ENCODE peak calls at places on chromosomes 5 and 9, in eight cellular contexts. One of them, this sample, is unnamed.
A peak's percentile ranks its signal among the peaks of the same experiment; 100 is the strongest.

GRCh38 chr5:75089137-75089536 is 36.8 kb upstream of the GCNT4 start:
- DNase-seq in hepatocyte: no peak
- DNase-seq in heart right ventricle: no peak
- DNase-seq in neuronal stem cell: no peak
- DNase-seq in CD8-positive, alpha-beta T cell: no peak
- DNase-seq in CD8-positive, alpha-beta memory T cell: no peak
- DNase-seq in gastrocnemius medialis: no peak
- DNase-seq in IMR-90: no peak
- DNase-seq in this sample: no peak

GRCh38 chr9:87592554-87593394 is 95.1 kb downstream of the DAPK1 start:
- DNase-seq in hepatocyte: peak; percentile 52
- DNase-seq in heart right ventricle: peak; percentile 58
- DNase-seq in neuronal stem cell: no peak
- DNase-seq in CD8-positive, alpha-beta T cell: no peak
- DNase-seq in CD8-positive, alpha-beta memory T cell: no peak
- DNase-seq in gastrocnemius medialis: peak; percentile 45
- DNase-seq in IMR-90: peak; percentile 69
- DNase-seq in this sample: peak; percentile 61

GRCh38 chr9:127716412-127716811 is 533 bp downstream of the TTC16 start:
- DNase-seq in hepatocyte: no peak
- DNase-seq in heart right ventricle: no peak
- DNase-seq in neuronal stem cell: no peak
- DNase-seq in CD8-positive, alpha-beta T cell: no peak
- DNase-seq in CD8-positive, alpha-beta memory T cell: no peak
- DNase-seq in gastrocnemius medialis: no peak
- DNase-seq in IMR-90: no peak
- DNase-seq in this sample: no peak

GRCh38 chr9:69421908-69422801 is 97.1 kb downstream of the ENTREP1 start:
- DNase-seq in hepatocyte: peak; percentile 81
- DNase-seq in heart right ventricle: peak; percentile 67
- DNase-seq in neuronal stem cell: peak; percentile 78
- DNase-seq in CD8-positive, alpha-beta T cell: peak; percentile 55
- DNase-seq in CD8-positive, alpha-beta memory T cell: peak; percentile 29
- DNase-seq in gastrocnemius medialis: peak; percentile 47
- DNase-seq in IMR-90: peak; percentile 59
- DNase-seq in this sample: peak; percentile 67

GRCh38 chr9:95494022-95494415 is 22.8 kb downstream of the PTCH1 start:
- DNase-seq in hepatocyte: no peak
- DNase-seq in heart right ventricle: no peak
- DNase-seq in neuronal stem cell: no peak
- DNase-seq in CD8-positive, alpha-beta T cell: peak; percentile 67
- DNase-seq in CD8-positive, alpha-beta memory T cell: peak; percentile 56
- DNase-seq in gastrocnemius medialis: no peak
- DNase-seq in IMR-90: no peak
- DNase-seq in this sample: no peak

GRCh38 chr9:123349691-123350480 is 6.1 kb upstream of the CRB2 start:
- DNase-seq in hepatocyte: peak; percentile 81
- DNase-seq in heart right ventricle: peak; percentile 56
- DNase-seq in neuronal stem cell: peak; percentile 77
- DNase-seq in CD8-positive, alpha-beta T cell: peak; percentile 79
- DNase-seq in CD8-positive, alpha-beta memory T cell: peak; percentile 52
- DNase-seq in gastrocnemius medialis: peak; percentile 27
- DNase-seq in IMR-90: peak; percentile 43
- DNase-seq in this sample: peak; percentile 62

GRCh38 chr5:35826056-35826455 is 30.6 kb upstream of the IL7R start:
- DNase-seq in hepatocyte: no peak
- DNase-seq in heart right ventricle: no peak
- DNase-seq in neuronal stem cell: no peak
- DNase-seq in CD8-positive, alpha-beta T cell: no peak
- DNase-seq in CD8-positive, alpha-beta memory T cell: no peak
- DNase-seq in gastrocnemius medialis: no peak
- DNase-seq in IMR-90: no peak
- DNase-seq in this sample: no peak

GRCh38 chr5:80796861-80797260 is 142.1 kb upstream of the DHFR start:
- DNase-seq in hepatocyte: no peak
- DNase-seq in heart right ventricle: no peak
- DNase-seq in neuronal stem cell: no peak
- DNase-seq in CD8-positive, alpha-beta T cell: no peak
- DNase-seq in CD8-positive, alpha-beta memory T cell: no peak
- DNase-seq in gastrocnemius medialis: no peak
- DNase-seq in IMR-90: no peak
- DNase-seq in this sample: no peak

GRCh38 chr9:33988219-33988890 is 60.3 kb downstream of the UBAP2 start:
- DNase-seq in hepatocyte: no peak
- DNase-seq in heart right ventricle: no peak
- DNase-seq in neuronal stem cell: no peak
- DNase-seq in CD8-positive, alpha-beta T cell: no peak
- DNase-seq in CD8-positive, alpha-beta memory T cell: no peak
- DNase-seq in gastrocnemius medialis: no peak
- DNase-seq in IMR-90: peak; percentile 43
- DNase-seq in this sample: no peak

GRCh38 chr9:13478637-13479036 is 199.1 kb upstream of the MPDZ start:
- DNase-seq in hepatocyte: no peak
- DNase-seq in heart right ventricle: no peak
- DNase-seq in neuronal stem cell: no peak
- DNase-seq in CD8-positive, alpha-beta T cell: no peak
- DNase-seq in CD8-positive, alpha-beta memory T cell: no peak
- DNase-seq in gastrocnemius medialis: no peak
- DNase-seq in IMR-90: no peak
- DNase-seq in this sample: no peak

GRCh38 chr5:97242351-97242750 is 59.3 kb upstream of the RIOK2 start:
- DNase-seq in hepatocyte: no peak
- DNase-seq in heart right ventricle: no peak
- DNase-seq in neuronal stem cell: no peak
- DNase-seq in CD8-positive, alpha-beta T cell: no peak
- DNase-seq in CD8-positive, alpha-beta memory T cell: no peak
- DNase-seq in gastrocnemius medialis: no peak
- DNase-seq in IMR-90: no peak
- DNase-seq in this sample: no peak

GRCh38 chr9:128103589-128103962 is 24.0 kb downstream of the PTGES2 start:
- DNase-seq in hepatocyte: peak; percentile 54
- DNase-seq in heart right ventricle: no peak
- DNase-seq in neuronal stem cell: no peak
- DNase-seq in CD8-positive, alpha-beta T cell: peak; percentile 64
- DNase-seq in CD8-positive, alpha-beta memory T cell: peak; percentile 29
- DNase-seq in gastrocnemius medialis: peak; percentile 77
- DNase-seq in IMR-90: no peak
- DNase-seq in this sample: no peak

GRCh38 chr5:5658226-5658625 is 235.7 kb downstream of the ICE1 start:
- DNase-seq in hepatocyte: peak; percentile 65
- DNase-seq in heart right ventricle: peak; percentile 61
- DNase-seq in neuronal stem cell: no peak
- DNase-seq in CD8-positive, alpha-beta T cell: no peak
- DNase-seq in CD8-positive, alpha-beta memory T cell: no peak
- DNase-seq in gastrocnemius medialis: peak; percentile 38
- DNase-seq in IMR-90: no peak
- DNase-seq in this sample: peak; percentile 2
- H3K27ac ChIP-seq in hepatocyte: no peak overlapping the region
- H3K27ac ChIP-seq in heart right ventricle: no peak overlapping the region
- H3K27ac ChIP-seq in neuronal stem cell: no peak overlapping the region
- H3K27ac ChIP-seq in CD8-positive, alpha-beta T cell: no peak overlapping the region
- H3K27ac ChIP-seq in CD8-positive, alpha-beta memory T cell: no peak overlapping the region
- H3K27ac ChIP-seq in gastrocnemius medialis: no peak overlapping the region
- H3K27ac ChIP-seq in IMR-90: no peak overlapping the region
- H3K27ac ChIP-seq in this sample: peak overlapping the region; percentile 47

GRCh38 chr5:139574641-139575312 is 13.6 kb downstream of the UBE2D2 start:
- DNase-seq in hepatocyte: peak; percentile 63
- DNase-seq in heart right ventricle: no peak
- DNase-seq in neuronal stem cell: no peak
- DNase-seq in CD8-positive, alpha-beta T cell: peak; percentile 45
- DNase-seq in CD8-positive, alpha-beta memory T cell: peak; percentile 35
- DNase-seq in gastrocnemius medialis: no peak
- DNase-seq in IMR-90: peak; percentile 62
- DNase-seq in this sample: peak; percentile 35

GRCh38 chr5:139578348-139578724 is 17.2 kb downstream of the UBE2D2 start:
- DNase-seq in hepatocyte: no peak
- DNase-seq in heart right ventricle: no peak
- DNase-seq in neuronal stem cell: no peak
- DNase-seq in CD8-positive, alpha-beta T cell: peak; percentile 38
- DNase-seq in CD8-positive, alpha-beta memory T cell: no peak
- DNase-seq in gastrocnemius medialis: no peak
- DNase-seq in IMR-90: no peak
- DNase-seq in this sample: no peak

GRCh38 chr5:139575313-139575646 is 14.1 kb downstream of the UBE2D2 start:
- DNase-seq in hepatocyte: no peak
- DNase-seq in heart right ventricle: no peak
- DNase-seq in neuronal stem cell: no peak
- DNase-seq in CD8-positive, alpha-beta T cell: no peak
- DNase-seq in CD8-positive, alpha-beta memory T cell: no peak
- DNase-seq in gastrocnemius medialis: no peak
- DNase-seq in IMR-90: no peak
- DNase-seq in this sample: no peak

GRCh38 chr5:139575751-139576150 is 14.6 kb downstream of the UBE2D2 start:
- DNase-seq in hepatocyte: no peak
- DNase-seq in heart right ventricle: no peak
- DNase-seq in neuronal stem cell: no peak
- DNase-seq in CD8-positive, alpha-beta T cell: peak; percentile 42
- DNase-seq in CD8-positive, alpha-beta memory T cell: no peak
- DNase-seq in gastrocnemius medialis: no peak
- DNase-seq in IMR-90: no peak
- DNase-seq in this sample: no peak

DNA sequence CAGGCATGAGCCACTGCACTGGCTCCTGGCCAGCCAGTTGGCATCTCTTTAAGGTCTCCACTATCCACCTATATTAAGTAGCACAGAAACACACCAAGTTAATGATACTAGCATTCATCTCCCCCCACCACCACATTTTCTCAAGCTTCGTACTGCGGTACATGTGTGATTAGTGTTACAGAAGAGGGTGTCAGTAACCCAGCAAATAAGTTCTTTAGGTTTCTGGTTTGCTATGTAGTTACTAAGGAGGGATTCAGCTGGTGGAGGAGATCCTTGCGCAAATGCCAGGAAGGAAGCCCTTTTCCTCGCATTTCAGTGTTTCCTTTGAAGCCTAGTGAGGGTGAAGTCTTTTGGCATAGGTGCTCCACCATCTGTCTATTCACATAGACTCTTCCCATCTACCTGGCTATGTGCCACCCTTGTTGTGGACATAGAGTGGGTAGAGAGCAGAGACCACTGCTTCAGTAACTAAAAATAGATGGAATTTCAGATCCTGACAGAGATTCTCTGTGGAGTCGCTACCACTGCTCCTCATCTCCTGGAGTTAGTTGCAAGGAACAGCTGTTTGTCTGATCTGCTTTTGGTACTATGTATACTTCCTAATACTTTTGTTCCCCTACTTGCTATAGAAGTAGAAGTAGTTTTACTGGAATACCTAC is 16.7 kb downstream of the UBE2D2 start:
- DNase-seq in hepatocyte: no peak
- DNase-seq in heart right ventricle: no peak
- DNase-seq in neuronal stem cell: no peak
- DNase-seq in CD8-positive, alpha-beta T cell: peak; percentile 31
- DNase-seq in CD8-positive, alpha-beta memory T cell: no peak
- DNase-seq in gastrocnemius medialis: no peak
- DNase-seq in IMR-90: no peak
- DNase-seq in this sample: no peak
- H3K4me1 ChIP-seq in hepatocyte: no peaks in the 10 kb centered on the region
- H3K4me1 ChIP-seq in heart right ventricle: peaks cover 28% of the 10 kb centered on the region
- H3K4me1 ChIP-seq in neuronal stem cell: peaks cover 2% of the 10 kb centered on the region
- H3K4me1 ChIP-seq in CD8-positive, alpha-beta T cell: peaks cover 59% of the 10 kb centered on the region
- H3K4me1 ChIP-seq in CD8-positive, alpha-beta memory T cell: peaks cover 60% of the 10 kb centered on the region
- H3K4me1 ChIP-seq in gastrocnemius medialis: peaks cover 54% of the 10 kb centered on the region
- H3K4me1 ChIP-seq in IMR-90: peaks cover 11% of the 10 kb centered on the region
- H3K4me1 ChIP-seq in this sample: peaks cover 6% of the 10 kb centered on the region

DNA sequence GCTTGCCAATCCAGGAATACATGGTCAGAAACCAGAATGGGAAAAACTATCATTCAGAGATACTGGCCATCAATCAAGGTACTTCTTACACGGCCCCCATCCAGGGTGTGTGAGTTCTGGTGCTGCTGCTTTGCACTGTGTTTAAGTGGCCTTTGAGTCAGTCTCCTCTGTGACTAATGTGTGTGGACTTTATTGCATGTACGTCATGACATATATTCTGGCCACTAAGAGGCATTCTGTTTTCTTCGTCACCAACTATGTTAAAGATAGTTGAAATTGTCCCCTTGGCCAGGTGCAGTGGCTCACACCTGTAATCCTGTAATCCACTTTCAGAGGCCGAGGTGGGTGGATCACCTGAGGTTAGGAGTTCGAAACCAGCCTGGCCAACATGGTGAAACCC is 8.5 kb downstream of the EXOSC3 start:
- DNase-seq in hepatocyte: no peak
- DNase-seq in heart right ventricle: no peak
- DNase-seq in neuronal stem cell: no peak
- DNase-seq in CD8-positive, alpha-beta T cell: no peak
- DNase-seq in CD8-positive, alpha-beta memory T cell: no peak
- DNase-seq in gastrocnemius medialis: no peak
- DNase-seq in IMR-90: peak; percentile 80
- DNase-seq in this sample: no peak
- H3K27ac ChIP-seq in hepatocyte: no peak overlapping the region
- H3K27ac ChIP-seq in heart right ventricle: no peak overlapping the region
- H3K27ac ChIP-seq in neuronal stem cell: no peak overlapping the region
- H3K27ac ChIP-seq in CD8-positive, alpha-beta T cell: no peak overlapping the region
- H3K27ac ChIP-seq in CD8-positive, alpha-beta memory T cell: no peak overlapping the region
- H3K27ac ChIP-seq in gastrocnemius medialis: no peak overlapping the region
- H3K27ac ChIP-seq in IMR-90: no peak overlapping the region
- H3K27ac ChIP-seq in this sample: no peak overlapping the region

GRCh38 chr9:38024036-38024681 is 44.9 kb downstream of the SHB start:
- DNase-seq in hepatocyte: peak; percentile 71
- DNase-seq in heart right ventricle: no peak
- DNase-seq in neuronal stem cell: no peak
- DNase-seq in CD8-positive, alpha-beta T cell: no peak
- DNase-seq in CD8-positive, alpha-beta memory T cell: no peak
- DNase-seq in gastrocnemius medialis: peak; percentile 56
- DNase-seq in IMR-90: peak; percentile 94
- DNase-seq in this sample: no peak

GRCh38 chr9:38022995-38023394 is 46.0 kb downstream of the SHB start:
- DNase-seq in hepatocyte: no peak
- DNase-seq in heart right ventricle: no peak
- DNase-seq in neuronal stem cell: no peak
- DNase-seq in CD8-positive, alpha-beta T cell: no peak
- DNase-seq in CD8-positive, alpha-beta memory T cell: no peak
- DNase-seq in gastrocnemius medialis: no peak
- DNase-seq in IMR-90: no peak
- DNase-seq in this sample: peak; percentile 24

GRCh38 chr9:38022203-38022602 is 46.8 kb downstream of the SHB start:
- DNase-seq in hepatocyte: no peak
- DNase-seq in heart right ventricle: no peak
- DNase-seq in neuronal stem cell: no peak
- DNase-seq in CD8-positive, alpha-beta T cell: no peak
- DNase-seq in CD8-positive, alpha-beta memory T cell: no peak
- DNase-seq in gastrocnemius medialis: no peak
- DNase-seq in IMR-90: no peak
- DNase-seq in this sample: no peak

GRCh38 chr9:38025166-38025565 is 43.9 kb downstream of the SHB start:
- DNase-seq in hepatocyte: no peak
- DNase-seq in heart right ventricle: no peak
- DNase-seq in neuronal stem cell: no peak
- DNase-seq in CD8-positive, alpha-beta T cell: no peak
- DNase-seq in CD8-positive, alpha-beta memory T cell: no peak
- DNase-seq in gastrocnemius medialis: no peak
- DNase-seq in IMR-90: no peak
- DNase-seq in this sample: no peak

DNA sequence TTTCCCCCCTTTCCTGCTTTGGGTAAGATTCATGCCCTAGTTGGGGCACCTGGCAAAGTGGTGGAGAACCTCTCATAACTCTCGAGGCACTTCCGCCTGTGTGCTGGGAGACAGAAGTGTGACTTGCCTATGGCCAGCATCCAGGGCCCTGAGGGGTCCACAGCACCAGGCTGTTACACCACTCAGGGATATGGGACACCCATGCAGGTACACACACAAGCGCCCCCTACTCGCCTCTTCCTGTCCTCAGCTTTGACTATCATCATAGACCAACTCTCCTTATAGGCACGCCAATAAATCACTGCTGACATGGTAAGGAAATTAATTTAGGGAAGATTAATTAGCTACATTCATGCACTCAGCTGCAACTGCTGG is 45.4 kb downstream of the SHB start:
- DNase-seq in hepatocyte: no peak
- DNase-seq in heart right ventricle: no peak
- DNase-seq in neuronal stem cell: no peak
- DNase-seq in CD8-positive, alpha-beta T cell: no peak
- DNase-seq in CD8-positive, alpha-beta memory T cell: no peak
- DNase-seq in gastrocnemius medialis: no peak
- DNase-seq in IMR-90: no peak
- DNase-seq in this sample: no peak
- H3K4me1 ChIP-seq in hepatocyte: peaks cover 71% of the 10 kb centered on the region
- H3K4me1 ChIP-seq in heart right ventricle: peaks cover 74% of the 10 kb centered on the region
- H3K4me1 ChIP-seq in neuronal stem cell: peaks cover 44% of the 10 kb centered on the region
- H3K4me1 ChIP-seq in CD8-positive, alpha-beta T cell: no peaks in the 10 kb centered on the region
- H3K4me1 ChIP-seq in CD8-positive, alpha-beta memory T cell: no peaks in the 10 kb centered on the region
- H3K4me1 ChIP-seq in gastrocnemius medialis: peaks cover 54% of the 10 kb centered on the region
- H3K4me1 ChIP-seq in IMR-90: peaks cover 67% of the 10 kb centered on the region
- H3K4me1 ChIP-seq in this sample: peaks cover 7% of the 10 kb centered on the region